ENCODE peak calls at places on chromosome 3, in eight cellular contexts. O, L, F, G, K, X, C and H are unnamed samples.

GRCh38 chr3:4588410-4588809 is 95.3 kb downstream of the ITPR1 start:
- DNase-seq in O (no peak), L (no peak), F (no peak), G (peak), K (no peak), X (peak), C (no peak), H (no peak)

GRCh38 chr3:12954891-12955650 is 113.7 kb upstream of the RPL32 start:
- DNase-seq in O (peak), L (no peak), F (peak), G (peak), K (no peak), X (no peak), C (peak), H (no peak)

GRCh38 chr3:138465927-138466326 is 31.5 kb downstream of the ESYT3 start:
- DNase-seq in O (no peak), L (no peak), F (no peak), G (no peak), K (no peak), X (no peak), C (no peak), H (no peak)

GRCh38 chr3:172522871-172523818 is at the start of gene TNFSF10:
- DNase-seq in O (peak), L (peak), F (peak), G (peak), K (peak), X (no peak), C (peak), H (no peak)

GRCh38 chr3:105791134-105791533 is 77.7 kb downstream of the CBLB start:
- DNase-seq in O (no peak), L (no peak), F (no peak), G (no peak), K (no peak), X (no peak), C (no peak), H (peak)

GRCh38 chr3:39907981-39908380 is 98.6 kb downstream of the MYRIP start:
- DNase-seq in O (peak), L (no peak), F (peak), G (peak), K (no peak), X (no peak), C (no peak), H (no peak)

GRCh38 chr3:11131371-11131770 is 22.9 kb upstream of the HRH1 start:
- DNase-seq in O (no peak), L (no peak), F (no peak), G (no peak), K (no peak), X (no peak), C (no peak), H (no peak)

GRCh38 chr3:196315821-196316220 is 2.2 kb downstream of the DYNLT2B start:
- DNase-seq in O (no peak), L (no peak), F (no peak), G (no peak), K (no peak), X (no peak), C (no peak), H (no peak)

GRCh38 chr3:15063656-15064286 is 1.3 kb downstream of the MRPS25 start:
- DNase-seq in O (no peak), L (peak), F (no peak), G (no peak), K (no peak), X (no peak), C (no peak), H (no peak)

GRCh38 chr3:175411405-175411804 is 552.3 kb downstream of the NAALADL2 start:
- DNase-seq in O (no peak), L (no peak), F (no peak), G (no peak), K (no peak), X (no peak), C (no peak), H (no peak)

GRCh38 chr3:100782359-100782758 is 73.1 kb downstream of the TFG start:
- DNase-seq in O (no peak), L (no peak), F (no peak), G (no peak), K (no peak), X (no peak), C (no peak), H (no peak)

GRCh38 chr3:188671941-188672340 is 499.8 kb upstream of the TPRG1 start:
- DNase-seq in O (no peak), L (no peak), F (no peak), G (no peak), K (no peak), X (no peak), C (no peak), H (no peak)

GRCh38 chr3:40623567-40623966 is 98.8 kb downstream of the ZNF621 start:
- DNase-seq in O (no peak), L (no peak), F (no peak), G (no peak), K (no peak), X (no peak), C (peak), H (no peak)

GRCh38 chr3:47250309-47251060 is 32.1 kb downstream of the KIF9 start:
- DNase-seq in O (peak), L (peak), F (peak), G (peak), K (peak), X (no peak), C (no peak), H (no peak)

GRCh38 chr3:38128303-38128655 is 8.6 kb downstream of the ACAA1 start:
- DNase-seq in O (no peak), L (no peak), F (no peak), G (no peak), K (no peak), X (no peak), C (no peak), H (no peak)

GRCh38 chr3:39113291-39113690 is 5.8 kb downstream of the TTC21A start:
- DNase-seq in O (no peak), L (no peak), F (no peak), G (no peak), K (no peak), X (no peak), C (no peak), H (no peak)

GRCh38 chr3:17765819-17766472 is 23.5 kb upstream of the TBC1D5 start:
- DNase-seq in O (no peak), L (no peak), F (no peak), G (no peak), K (no peak), X (no peak), C (peak), H (no peak)

DNA sequence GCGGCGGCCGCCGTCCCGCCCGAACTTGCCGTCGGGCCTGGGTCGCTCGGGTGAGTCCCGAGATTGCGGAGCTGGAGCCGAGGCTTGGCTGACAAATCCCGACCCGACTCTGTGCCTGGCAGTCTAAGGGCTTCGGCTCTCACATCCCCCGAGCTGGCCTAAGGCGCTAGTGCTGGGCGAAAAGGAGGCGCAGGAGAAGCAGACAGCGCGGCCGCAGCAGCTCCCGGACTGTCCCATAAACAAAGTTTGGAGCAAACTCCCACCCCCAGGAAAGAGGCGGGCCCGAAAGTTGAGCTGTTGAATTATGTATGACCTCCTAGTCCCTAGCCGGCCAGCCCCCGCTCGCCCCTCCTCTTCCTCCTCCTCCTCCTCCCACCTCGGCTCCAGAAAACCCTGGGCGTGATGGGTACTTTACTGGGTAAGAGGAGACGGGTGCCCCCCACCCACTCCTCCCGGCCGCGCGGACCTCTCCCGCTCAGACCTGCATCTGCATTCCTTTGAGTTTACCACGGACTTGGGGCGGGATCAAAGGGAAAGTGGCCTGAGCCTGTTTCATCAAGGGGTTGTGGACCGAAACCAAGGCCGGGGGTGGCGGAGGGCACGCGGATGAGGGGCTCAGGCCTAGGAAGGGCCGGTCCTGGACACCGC is at the start of gene WWTR1:
- DNase-seq in O (peak), L (peak), F (peak), G (peak), K (peak), X (peak), C (peak), H (peak)
- TF ChIP-seq CTCF in O (no peak), L (no peak), F (no peak), G (no peak), K (no peak), X (no peak), C (no peak), H (no peak)

GRCh38 chr3:195135921-195136320 is 135.0 kb downstream of the XXYLT1 start:
- DNase-seq in O (no peak), L (no peak), F (no peak), G (no peak), K (no peak), X (no peak), C (no peak), H (no peak)

GRCh38 chr3:195129072-195129643 is 141.8 kb downstream of the XXYLT1 start:
- DNase-seq in O (no peak), L (no peak), F (no peak), G (no peak), K (no peak), X (no peak), C (no peak), H (no peak)

GRCh38 chr3:195131149-195131548 is 139.8 kb downstream of the XXYLT1 start:
- DNase-seq in O (no peak), L (no peak), F (no peak), G (no peak), K (no peak), X (no peak), C (no peak), H (no peak)

GRCh38 chr3:195129644-195130492 is 141.1 kb downstream of the XXYLT1 start:
- DNase-seq in O (no peak), L (peak), F (no peak), G (no peak), K (no peak), X (no peak), C (peak), H (no peak)

DNA sequence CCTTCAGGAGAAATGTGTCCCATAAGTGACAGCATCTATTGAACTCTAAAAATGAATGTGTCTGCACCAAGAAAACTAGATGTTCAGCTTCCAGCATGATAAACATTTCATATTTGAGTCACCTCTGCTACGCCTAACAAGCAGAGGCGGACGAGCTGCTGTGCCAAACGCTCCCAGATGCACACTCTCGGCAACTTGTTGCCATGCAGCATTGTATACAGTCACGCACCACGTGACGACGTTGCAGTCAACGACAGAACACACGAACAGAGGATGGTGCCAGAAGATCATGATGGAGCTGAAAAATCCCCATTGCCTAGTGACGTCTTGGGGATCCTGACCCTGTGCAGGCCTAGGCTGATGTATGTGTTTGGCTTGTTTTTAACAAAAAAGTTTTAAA is 137.5 kb downstream of the XXYLT1 start:
- DNase-seq in O (peak), L (no peak), F (no peak), G (no peak), K (no peak), X (no peak), C (no peak), H (peak)
- TF ChIP-seq CTCF in O (no peak), L (no peak), F (no peak), G (no peak), K (no peak), X (no peak), C (no peak), H (no peak)

DNA sequence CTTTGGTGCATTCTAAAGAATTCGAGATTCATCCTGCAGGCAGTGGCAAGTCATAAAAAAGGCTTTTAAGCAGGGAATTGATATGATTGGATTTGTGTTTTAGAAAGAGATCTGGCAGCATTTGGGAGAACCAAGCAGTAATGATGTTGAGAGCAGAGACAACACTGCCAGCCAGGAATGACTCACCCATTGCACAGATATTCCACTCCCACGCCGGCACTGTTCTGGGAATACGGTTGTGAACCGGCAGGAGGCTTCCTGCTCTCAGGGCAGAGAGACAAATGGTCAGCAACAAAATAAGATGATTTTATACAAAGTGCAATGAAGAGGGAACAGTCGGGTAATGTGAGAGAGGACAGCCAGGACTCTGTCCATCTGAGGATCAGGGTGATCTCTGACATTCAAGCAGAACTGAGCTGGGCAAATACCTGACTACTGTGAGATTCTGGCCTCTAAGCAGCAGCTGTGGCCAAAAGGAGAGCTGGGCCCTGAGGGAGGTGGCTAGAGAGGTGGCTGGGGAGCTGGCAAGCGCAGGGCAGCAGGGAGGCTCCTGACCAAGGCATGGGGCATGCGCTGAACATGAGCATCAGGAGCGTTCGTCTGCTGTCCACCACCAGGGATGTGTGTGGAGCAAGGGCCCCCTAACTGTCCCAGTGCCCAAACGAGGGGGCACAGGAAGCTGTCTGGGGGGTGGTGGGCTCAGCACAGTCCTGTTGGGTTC is 56.1 kb upstream of the PLXNA1 start:
- DNase-seq in O (no peak), L (no peak), F (no peak), G (peak), K (no peak), X (no peak), C (no peak), H (peak)
- TF ChIP-seq CTCF in O (no peak), L (no peak), F (no peak), G (no peak), K (no peak), X (peak), C (no peak), H (peak)

DNA sequence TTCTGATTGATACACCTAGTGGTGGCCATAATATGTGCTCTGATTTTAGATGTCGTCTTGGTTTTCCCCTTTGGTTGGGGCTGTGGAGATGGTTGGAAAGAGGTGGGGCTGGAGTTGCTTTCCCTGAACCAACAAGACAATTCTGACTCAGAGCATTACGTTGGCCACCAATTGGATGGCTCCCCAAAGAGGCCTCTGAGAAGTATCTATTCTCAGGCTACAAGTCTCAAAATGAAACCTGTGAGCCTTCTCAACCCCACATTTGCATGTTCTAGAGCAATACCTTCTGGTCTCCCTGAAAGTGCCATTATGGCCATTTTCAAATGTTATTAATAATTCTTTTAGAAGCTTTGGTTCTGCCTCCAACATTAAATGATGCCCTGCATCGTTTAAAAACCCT is 188.4 kb upstream of the WNT5A start:
- DNase-seq in O (no peak), L (peak), F (no peak), G (no peak), K (no peak), X (no peak), C (no peak), H (no peak)
- TF ChIP-seq CTCF in O (no peak), L (no peak), F (no peak), G (no peak), K (no peak), X (no peak), C (no peak), H (no peak)